ENCODE peak calls at places on chromosome 7, in ten cellular contexts. One of them, this sample, is unnamed.

GRCh38 chr7:111229951-111230350 is 139.0 kb downstream of the LRRN3 start:
- DNase-seq in foreskin fibroblast: no peak
- DNase-seq in AG09319: no peak
- DNase-seq in nucleus accumbens: no peak
- DNase-seq in Right ventricle myocardium inferior: no peak
- DNase-seq in Daoy: peak; percentile 11
- DNase-seq in fibroblast of pulmonary artery: no peak
- DNase-seq in A549: peak; percentile 28
- DNase-seq in stimulated activated CD4-positive, alpha-beta T cell treated with anti-CD3 and anti-CD28 coated beads, Interleukin-2, amount 100 ng/mL, for 24 hours: no peak
- DNase-seq in GM13977: no peak
- DNase-seq in this sample: no peak

GRCh38 chr7:82810558-82811259 is 352.0 kb downstream of the PCLO start:
- DNase-seq in foreskin fibroblast: peak; percentile 81
- DNase-seq in AG09319: peak; percentile 72
- DNase-seq in nucleus accumbens: no peak
- DNase-seq in Right ventricle myocardium inferior: no peak
- DNase-seq in Daoy: peak; percentile 59
- DNase-seq in fibroblast of pulmonary artery: peak; percentile 77
- DNase-seq in A549: peak; percentile 63
- DNase-seq in stimulated activated CD4-positive, alpha-beta T cell treated with anti-CD3 and anti-CD28 coated beads, Interleukin-2, amount 100 ng/mL, for 24 hours: no peak
- DNase-seq in GM13977: peak; percentile 16
- DNase-seq in this sample: peak; percentile 50

GRCh38 chr7:88985309-88985708 is 189.8 kb upstream of the TEX47 start:
- DNase-seq in foreskin fibroblast: no peak
- DNase-seq in AG09319: no peak
- DNase-seq in nucleus accumbens: no peak
- DNase-seq in Right ventricle myocardium inferior: no peak
- DNase-seq in Daoy: no peak
- DNase-seq in fibroblast of pulmonary artery: no peak
- DNase-seq in A549: no peak
- DNase-seq in stimulated activated CD4-positive, alpha-beta T cell treated with anti-CD3 and anti-CD28 coated beads, Interleukin-2, amount 100 ng/mL, for 24 hours: no peak
- DNase-seq in GM13977: no peak
- DNase-seq in this sample: no peak

GRCh38 chr7:150405584-150406310 is 26.6 kb downstream of the ZNF775 start:
- DNase-seq in foreskin fibroblast: no peak
- DNase-seq in AG09319: no peak
- DNase-seq in nucleus accumbens: no peak
- DNase-seq in Right ventricle myocardium inferior: peak; percentile 83
- DNase-seq in Daoy: no peak
- DNase-seq in fibroblast of pulmonary artery: no peak
- DNase-seq in A549: no peak
- DNase-seq in stimulated activated CD4-positive, alpha-beta T cell treated with anti-CD3 and anti-CD28 coated beads, Interleukin-2, amount 100 ng/mL, for 24 hours: peak; percentile 54
- DNase-seq in GM13977: peak; percentile 66
- DNase-seq in this sample: peak; percentile 41

GRCh38 chr7:105838273-105839141 is 37.9 kb downstream of the ATXN7L1 start:
- DNase-seq in foreskin fibroblast: no peak
- DNase-seq in AG09319: no peak
- DNase-seq in nucleus accumbens: no peak
- DNase-seq in Right ventricle myocardium inferior: no peak
- DNase-seq in Daoy: peak; percentile 31
- DNase-seq in fibroblast of pulmonary artery: peak; percentile 36
- DNase-seq in A549: peak; percentile 21
- DNase-seq in stimulated activated CD4-positive, alpha-beta T cell treated with anti-CD3 and anti-CD28 coated beads, Interleukin-2, amount 100 ng/mL, for 24 hours: no peak
- DNase-seq in GM13977: no peak
- DNase-seq in this sample: peak; percentile 32

GRCh38 chr7:78395298-78396120 is 596.9 kb downstream of the PHTF2 start:
- DNase-seq in foreskin fibroblast: no peak
- DNase-seq in AG09319: no peak
- DNase-seq in nucleus accumbens: no peak
- DNase-seq in Right ventricle myocardium inferior: no peak
- DNase-seq in Daoy: no peak
- DNase-seq in fibroblast of pulmonary artery: no peak
- DNase-seq in A549: no peak
- DNase-seq in stimulated activated CD4-positive, alpha-beta T cell treated with anti-CD3 and anti-CD28 coated beads, Interleukin-2, amount 100 ng/mL, for 24 hours: no peak
- DNase-seq in GM13977: no peak
- DNase-seq in this sample: no peak

GRCh38 chr7:106064329-106064728 is 47.8 kb downstream of the SYPL1 start:
- DNase-seq in foreskin fibroblast: no peak
- DNase-seq in AG09319: no peak
- DNase-seq in nucleus accumbens: no peak
- DNase-seq in Right ventricle myocardium inferior: no peak
- DNase-seq in Daoy: no peak
- DNase-seq in fibroblast of pulmonary artery: no peak
- DNase-seq in A549: no peak
- DNase-seq in stimulated activated CD4-positive, alpha-beta T cell treated with anti-CD3 and anti-CD28 coated beads, Interleukin-2, amount 100 ng/mL, for 24 hours: no peak
- DNase-seq in GM13977: no peak
- DNase-seq in this sample: no peak

GRCh38 chr7:134174797-134175261 is 47.7 kb downstream of the LRGUK start:
- DNase-seq in foreskin fibroblast: peak; percentile 90
- DNase-seq in AG09319: peak; percentile 36
- DNase-seq in nucleus accumbens: no peak
- DNase-seq in Right ventricle myocardium inferior: no peak
- DNase-seq in Daoy: peak; percentile 93
- DNase-seq in fibroblast of pulmonary artery: peak; percentile 82
- DNase-seq in A549: peak; percentile 83
- DNase-seq in stimulated activated CD4-positive, alpha-beta T cell treated with anti-CD3 and anti-CD28 coated beads, Interleukin-2, amount 100 ng/mL, for 24 hours: no peak
- DNase-seq in GM13977: peak; percentile 59
- DNase-seq in this sample: peak; percentile 83

GRCh38 chr7:1536768-1537630 is 6.5 kb downstream of the MAFK start:
- DNase-seq in foreskin fibroblast: peak; percentile 98
- DNase-seq in AG09319: peak; percentile 98
- DNase-seq in nucleus accumbens: no peak
- DNase-seq in Right ventricle myocardium inferior: peak; percentile 96
- DNase-seq in Daoy: peak; percentile 99
- DNase-seq in fibroblast of pulmonary artery: peak; percentile 99
- DNase-seq in A549: peak; percentile 98
- DNase-seq in stimulated activated CD4-positive, alpha-beta T cell treated with anti-CD3 and anti-CD28 coated beads, Interleukin-2, amount 100 ng/mL, for 24 hours: no peak
- DNase-seq in GM13977: no peak
- DNase-seq in this sample: peak; percentile 98

GRCh38 chr7:148738737-148739535 is 40.2 kb downstream of the CUL1 start:
- DNase-seq in foreskin fibroblast: peak; percentile 10
- DNase-seq in AG09319: no peak
- DNase-seq in nucleus accumbens: no peak
- DNase-seq in Right ventricle myocardium inferior: no peak
- DNase-seq in Daoy: no peak
- DNase-seq in fibroblast of pulmonary artery: no peak
- DNase-seq in A549: no peak
- DNase-seq in stimulated activated CD4-positive, alpha-beta T cell treated with anti-CD3 and anti-CD28 coated beads, Interleukin-2, amount 100 ng/mL, for 24 hours: no peak
- DNase-seq in GM13977: no peak
- DNase-seq in this sample: peak; percentile 84

GRCh38 chr7:64869912-64870562 is 33.0 kb upstream of the ZNF273 start:
- DNase-seq in foreskin fibroblast: no peak
- DNase-seq in AG09319: no peak
- DNase-seq in nucleus accumbens: no peak
- DNase-seq in Right ventricle myocardium inferior: no peak
- DNase-seq in Daoy: no peak
- DNase-seq in fibroblast of pulmonary artery: no peak
- DNase-seq in A549: no peak
- DNase-seq in stimulated activated CD4-positive, alpha-beta T cell treated with anti-CD3 and anti-CD28 coated beads, Interleukin-2, amount 100 ng/mL, for 24 hours: no peak
- DNase-seq in GM13977: no peak
- DNase-seq in this sample: no peak

GRCh38 chr7:135178364-135178763 is 7.9 kb upstream of the CYREN start:
- DNase-seq in foreskin fibroblast: no peak
- DNase-seq in AG09319: no peak
- DNase-seq in nucleus accumbens: no peak
- DNase-seq in Right ventricle myocardium inferior: no peak
- DNase-seq in Daoy: no peak
- DNase-seq in fibroblast of pulmonary artery: no peak
- DNase-seq in A549: no peak
- DNase-seq in stimulated activated CD4-positive, alpha-beta T cell treated with anti-CD3 and anti-CD28 coated beads, Interleukin-2, amount 100 ng/mL, for 24 hours: no peak
- DNase-seq in GM13977: no peak
- DNase-seq in this sample: no peak

GRCh38 chr7:79774150-79774549 is 320.7 kb upstream of the MAGI2 start:
- DNase-seq in foreskin fibroblast: peak; percentile 20
- DNase-seq in AG09319: no peak
- DNase-seq in nucleus accumbens: no peak
- DNase-seq in Right ventricle myocardium inferior: no peak
- DNase-seq in Daoy: no peak
- DNase-seq in fibroblast of pulmonary artery: peak; percentile 20
- DNase-seq in A549: no peak
- DNase-seq in stimulated activated CD4-positive, alpha-beta T cell treated with anti-CD3 and anti-CD28 coated beads, Interleukin-2, amount 100 ng/mL, for 24 hours: no peak
- DNase-seq in GM13977: no peak
- DNase-seq in this sample: no peak

GRCh38 chr7:75048435-75049379 is 24.9 kb downstream of the RCC1L start:
- DNase-seq in foreskin fibroblast: no peak
- DNase-seq in AG09319: no peak
- DNase-seq in nucleus accumbens: no peak
- DNase-seq in Right ventricle myocardium inferior: no peak
- DNase-seq in Daoy: no peak
- DNase-seq in fibroblast of pulmonary artery: peak; percentile 32
- DNase-seq in A549: no peak
- DNase-seq in stimulated activated CD4-positive, alpha-beta T cell treated with anti-CD3 and anti-CD28 coated beads, Interleukin-2, amount 100 ng/mL, for 24 hours: no peak
- DNase-seq in GM13977: no peak
- DNase-seq in this sample: peak; percentile 49

GRCh38 chr7:131371411-131371810 is 43.7 kb downstream of the MKLN1 start:
- DNase-seq in foreskin fibroblast: no peak
- DNase-seq in AG09319: no peak
- DNase-seq in nucleus accumbens: no peak
- DNase-seq in Right ventricle myocardium inferior: no peak
- DNase-seq in Daoy: no peak
- DNase-seq in fibroblast of pulmonary artery: no peak
- DNase-seq in A549: no peak
- DNase-seq in stimulated activated CD4-positive, alpha-beta T cell treated with anti-CD3 and anti-CD28 coated beads, Interleukin-2, amount 100 ng/mL, for 24 hours: no peak
- DNase-seq in GM13977: no peak
- DNase-seq in this sample: no peak

This sample was measured in amniotic epithelial cell.